ENCODE peak calls at places on chromosomes 13 and 19, in ten cellular contexts. U, N, Z, A, V, L, R, I, M and Y are unnamed samples.

GRCh38 chr13:106498158-106498557 is 37.3 kb downstream of the EFNB2 start:
- DNase-seq in U (no peak), N (no peak), Z (no peak), A (no peak), V (no peak), L (no peak), R (no peak), I (no peak), M (no peak), Y (no peak)

GRCh38 chr13:94192576-94192975 is 286.9 kb downstream of the DCT start:
- DNase-seq in U (peak), N (peak), Z (peak), A (no peak), V (peak), L (peak), R (no peak), I (no peak), M (no peak), Y (no peak)

GRCh38 chr13:65914707-65915106 is 1315.4 kb downstream of the PCDH9 start:
- DNase-seq in U (peak), N (no peak), Z (no peak), A (peak), V (no peak), L (no peak), R (no peak), I (no peak), M (peak), Y (peak)

GRCh38 chr19:56942749-56943148 is 102.2 kb upstream of the PEG3 start:
- DNase-seq in U (no peak), N (peak), Z (peak), A (no peak), V (peak), L (no peak), R (no peak), I (peak), M (peak), Y (no peak)

GRCh38 chr19:39310558-39311311 is 9.9 kb downstream of the LRFN1 start:
- DNase-seq in U (no peak), N (no peak), Z (no peak), A (no peak), V (no peak), L (no peak), R (no peak), I (no peak), M (no peak), Y (no peak)

GRCh38 chr19:42284641-42285341 is 15.7 kb downstream of the CIC start:
- DNase-seq in U (no peak), N (no peak), Z (no peak), A (no peak), V (peak), L (peak), R (no peak), I (peak), M (no peak), Y (no peak)

GRCh38 chr19:3149526-3150505 is 14.0 kb downstream of the GNA15 start:
- DNase-seq in U (no peak), N (no peak), Z (no peak), A (no peak), V (no peak), L (no peak), R (no peak), I (no peak), M (no peak), Y (no peak)

GRCh38 chr13:46866150-46866549 is 30.7 kb downstream of the HTR2A start:
- DNase-seq in U (peak), N (no peak), Z (peak), A (peak), V (no peak), L (peak), R (no peak), I (no peak), M (peak), Y (peak)

GRCh38 chr13:34246511-34246910 is 428.6 kb downstream of the RFC3 start:
- DNase-seq in U (peak), N (no peak), Z (no peak), A (no peak), V (no peak), L (no peak), R (no peak), I (no peak), M (peak), Y (no peak)

GRCh38 chr13:51797664-51798488 is 6.1 kb downstream of the DHRS12 start:
- DNase-seq in U (peak), N (peak), Z (peak), A (no peak), V (no peak), L (no peak), R (no peak), I (no peak), M (peak), Y (no peak)

GRCh38 chr13:110023729-110024645 is 237.6 kb upstream of the IRS2 start:
- DNase-seq in U (peak), N (no peak), Z (peak), A (no peak), V (peak), L (no peak), R (peak), I (no peak), M (no peak), Y (no peak)

GRCh38 chr13:98658131-98658530 is 81.2 kb upstream of the STK24 start:
- DNase-seq in U (peak), N (no peak), Z (peak), A (no peak), V (no peak), L (no peak), R (no peak), I (no peak), M (peak), Y (no peak)

GRCh38 chr13:95948646-95949045 is 104.6 kb downstream of the UGGT2 start:
- DNase-seq in U (peak), N (no peak), Z (no peak), A (no peak), V (no peak), L (no peak), R (no peak), I (no peak), M (peak), Y (no peak)

GRCh38 chr13:46211521-46212351 is at the start of gene LRRC63:
- DNase-seq in U (peak), N (peak), Z (peak), A (no peak), V (peak), L (peak), R (no peak), I (peak), M (peak), Y (no peak)

GRCh38 chr13:59494560-59494970 is 669.2 kb downstream of the DIAPH3 start:
- DNase-seq in U (peak), N (peak), Z (no peak), A (peak), V (no peak), L (no peak), R (no peak), I (no peak), M (peak), Y (no peak)

GRCh38 chr13:91817250-91817649 is 418.8 kb downstream of the GPC5 start:
- DNase-seq in U (peak), N (no peak), Z (no peak), A (no peak), V (no peak), L (no peak), R (no peak), I (no peak), M (no peak), Y (no peak)

GRCh38 chr13:48813518-48813917 is 159.8 kb downstream of the CYSLTR2 start:
- DNase-seq in U (no peak), N (no peak), Z (no peak), A (no peak), V (no peak), L (no peak), R (no peak), I (no peak), M (no peak), Y (no peak)

GRCh38 chr19:30029721-30030510 is 87.9 kb downstream of the URI1 start:
- DNase-seq in U (peak), N (no peak), Z (no peak), A (no peak), V (no peak), L (no peak), R (no peak), I (no peak), M (no peak), Y (peak)

GRCh38 chr13:24648983-24649684 is 31.1 kb upstream of the ATP12A start:
- DNase-seq in U (no peak), N (no peak), Z (no peak), A (no peak), V (no peak), L (no peak), R (no peak), I (peak), M (no peak), Y (no peak)

GRCh38 chr13:24254151-24254810 is 55.1 kb upstream of the C1QTNF9 start:
- DNase-seq in U (no peak), N (no peak), Z (no peak), A (peak), V (no peak), L (no peak), R (no peak), I (no peak), M (no peak), Y (no peak)

GRCh38 chr19:39428309-39429112 is 7.2 kb downstream of the RPS16 start:
- DNase-seq in U (peak), N (peak), Z (peak), A (peak), V (peak), L (peak), R (no peak), I (peak), M (peak), Y (peak)

GRCh38 chr19:54561840-54562239 is 11.8 kb upstream of the LILRA2 start:
- DNase-seq in U (no peak), N (peak), Z (no peak), A (no peak), V (no peak), L (no peak), R (no peak), I (no peak), M (no peak), Y (peak)

GRCh38 chr19:12843999-12844732 is 5.9 kb downstream of the MAST1 start:
- DNase-seq in U (no peak), N (no peak), Z (no peak), A (no peak), V (no peak), L (no peak), R (no peak), I (no peak), M (no peak), Y (no peak)

GRCh38 chr13:91097269-91097668 is 250.2 kb upstream of the MIR17HG start:
- DNase-seq in U (no peak), N (no peak), Z (no peak), A (no peak), V (no peak), L (no peak), R (no peak), I (no peak), M (no peak), Y (no peak)

GRCh38 chr19:53082929-53083328 is 20.3 kb downstream of the ZNF160 start:
- DNase-seq in U (no peak), N (no peak), Z (no peak), A (no peak), V (no peak), L (no peak), R (no peak), I (no peak), M (no peak), Y (no peak)

GRCh38 chr13:75736132-75736531 is 100.0 kb downstream of the LMO7 start:
- DNase-seq in U (no peak), N (no peak), Z (no peak), A (no peak), V (no peak), L (no peak), R (no peak), I (no peak), M (no peak), Y (no peak)

GRCh38 chr13:73623281-73623680 is 510.9 kb downstream of the KLF12 start:
- DNase-seq in U (no peak), N (no peak), Z (no peak), A (no peak), V (no peak), L (no peak), R (no peak), I (no peak), M (no peak), Y (no peak)

GRCh38 chr19:34222386-34222785 is 32.0 kb upstream of the GARRE1 start:
- DNase-seq in U (no peak), N (no peak), Z (no peak), A (no peak), V (no peak), L (no peak), R (no peak), I (no peak), M (no peak), Y (no peak)

GRCh38 chr19:44737238-44738160 is 11.0 kb upstream of the BCL3 start:
- DNase-seq in U (no peak), N (no peak), Z (peak), A (no peak), V (peak), L (no peak), R (no peak), I (no peak), M (peak), Y (peak)

GRCh38 chr13:97004886-97005285 is 10.6 kb upstream of the OXGR1 start:
- DNase-seq in U (peak), N (no peak), Z (no peak), A (no peak), V (no peak), L (no peak), R (no peak), I (no peak), M (peak), Y (no peak)

GRCh38 chr13:20609145-20609544 is 42.2 kb downstream of the IFT88 start:
- DNase-seq in U (peak), N (no peak), Z (no peak), A (peak), V (no peak), L (no peak), R (no peak), I (no peak), M (peak), Y (peak)

GRCh38 chr19:45668342-45668871 is 386 bp downstream of the GIPR start:
- DNase-seq in U (no peak), N (no peak), Z (peak), A (no peak), V (no peak), L (peak), R (no peak), I (peak), M (no peak), Y (no peak)

GRCh38 chr13:36282818-36283432 is 14.7 kb downstream of the CCDC169 start:
- DNase-seq in U (peak), N (no peak), Z (no peak), A (peak), V (no peak), L (no peak), R (no peak), I (no peak), M (peak), Y (no peak)

GRCh38 chr13:72198967-72199601 is 332.1 kb upstream of the DACH1 start:
- DNase-seq in U (no peak), N (no peak), Z (no peak), A (no peak), V (no peak), L (no peak), R (no peak), I (no peak), M (no peak), Y (no peak)

GRCh38 chr13:107124129-107124718 is 556.3 kb upstream of the ARGLU1 start:
- DNase-seq in U (peak), N (no peak), Z (no peak), A (no peak), V (no peak), L (no peak), R (no peak), I (no peak), M (peak), Y (no peak)

GRCh38 chr13:27790523-27790922 is 1.8 kb upstream of the GSX1 start:
- DNase-seq in U (no peak), N (no peak), Z (no peak), A (no peak), V (no peak), L (no peak), R (no peak), I (peak), M (no peak), Y (no peak)

GRCh38 chr13:27791146-27791900 is 960 bp upstream of the GSX1 start:
- DNase-seq in U (no peak), N (no peak), Z (no peak), A (no peak), V (no peak), L (no peak), R (no peak), I (no peak), M (no peak), Y (no peak)

GRCh38 chr13:27792393-27793218 is at the start of gene GSX1:
- DNase-seq in U (peak), N (peak), Z (peak), A (no peak), V (no peak), L (peak), R (no peak), I (peak), M (peak), Y (peak)

GRCh38 chr13:27793377-27794074 is 1.2 kb downstream of the GSX1 start:
- DNase-seq in U (no peak), N (no peak), Z (no peak), A (no peak), V (no peak), L (no peak), R (no peak), I (peak), M (no peak), Y (no peak)

DNA sequence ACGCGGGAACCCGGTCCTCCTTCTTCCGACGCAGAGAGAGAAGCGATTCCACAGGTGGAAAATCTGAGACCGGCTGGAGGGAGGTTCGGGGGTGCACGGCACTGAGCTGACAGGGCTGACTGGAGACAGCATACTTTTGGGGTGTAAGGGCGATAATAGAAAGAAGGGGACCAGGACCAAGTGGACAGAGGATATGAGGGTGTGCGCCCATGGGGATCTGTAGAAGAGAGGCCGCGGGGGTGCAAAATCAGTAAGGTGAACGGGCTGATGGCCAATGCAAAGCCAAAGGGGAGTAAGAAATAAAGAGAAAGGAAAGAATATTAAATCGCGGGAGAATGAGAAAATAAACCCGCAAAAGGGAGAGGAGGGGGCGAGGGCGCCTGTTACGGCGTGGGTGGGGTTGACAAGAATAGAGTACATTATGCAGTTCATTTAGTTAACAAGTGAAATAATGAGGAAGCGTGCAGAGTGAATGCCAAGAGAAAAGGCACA is 336 bp upstream of the GSX1 start:
- DNase-seq in U (no peak), N (no peak), Z (no peak), A (no peak), V (no peak), L (no peak), R (no peak), I (no peak), M (no peak), Y (no peak)
- H3K4me3 ChIP-seq in U (no peak), N (peak), Z (no peak), A (no peak), V (no peak), L (no peak), R (peak), I (no peak), M (no peak), Y (no peak)

GRCh38 chr13:44648392-44649117 is 72.4 kb upstream of the TSC22D1 start:
- DNase-seq in U (peak), N (no peak), Z (no peak), A (no peak), V (no peak), L (no peak), R (no peak), I (no peak), M (peak), Y (no peak)
- TF ChIP-seq CTCF in U (peak), N (no peak), Z (peak), A (peak), V (no peak), L (no peak), R (no peak), I (no peak), M (peak), Y (no peak)

GRCh38 chr19:1247747-1248453 is 483 bp upstream of the MIDN start:
- DNase-seq in U (peak), N (no peak), Z (peak), A (no peak), V (peak), L (peak), R (no peak), I (peak), M (peak), Y (no peak)

GRCh38 chr19:1245884-1246816 is 2.2 kb upstream of the MIDN start:
- DNase-seq in U (no peak), N (peak), Z (peak), A (no peak), V (peak), L (peak), R (no peak), I (peak), M (no peak), Y (no peak)

GRCh38 chr19:1245468-1245867 is 2.9 kb upstream of the MIDN start:
- DNase-seq in U (no peak), N (no peak), Z (no peak), A (no peak), V (no peak), L (no peak), R (no peak), I (peak), M (no peak), Y (no peak)

GRCh38 chr19:1243768-1244692 is 2.5 kb downstream of the ATP5F1D start:
- DNase-seq in U (peak), N (peak), Z (peak), A (no peak), V (peak), L (peak), R (no peak), I (peak), M (peak), Y (no peak)

DNA sequence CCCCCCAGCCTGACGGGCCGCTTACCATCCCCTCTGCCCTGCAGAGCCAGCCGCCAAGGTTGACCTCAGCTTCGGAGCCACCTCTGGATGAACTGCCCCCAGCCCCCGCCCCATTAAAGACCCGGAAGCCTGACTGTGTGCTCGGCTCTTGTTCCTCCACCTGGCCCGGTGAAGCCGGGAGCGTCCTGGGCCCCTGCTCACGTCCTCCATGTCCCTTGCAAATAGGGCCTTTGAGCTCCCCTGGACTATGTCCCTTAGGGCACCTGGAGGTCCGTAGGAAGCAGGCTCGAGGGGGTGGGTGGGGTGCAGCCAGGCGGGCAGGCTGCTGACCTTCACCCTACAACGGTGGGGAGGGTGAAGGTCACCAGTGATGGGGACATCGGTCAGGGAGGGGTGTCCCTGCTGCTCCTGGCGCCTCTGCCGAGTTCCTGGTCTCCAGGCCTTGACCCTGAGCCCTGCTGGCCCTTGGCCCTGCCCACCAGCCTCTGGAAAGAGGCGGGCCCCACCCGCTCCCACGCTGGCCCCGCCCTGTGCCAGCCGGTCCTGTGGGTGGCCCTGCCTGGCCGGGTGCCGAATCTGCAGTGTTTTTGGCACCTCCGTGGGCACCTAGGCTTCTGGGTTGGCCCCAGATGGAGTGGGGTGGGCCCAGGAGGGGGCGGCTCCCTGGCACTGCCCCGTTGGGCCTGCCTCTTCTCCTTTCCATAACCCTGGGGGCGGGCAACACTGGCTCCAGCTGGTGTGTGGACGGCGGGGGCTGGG is 3.3 kb downstream of the ATP5F1D start:
- DNase-seq in U (no peak), N (peak), Z (peak), A (no peak), V (peak), L (peak), R (no peak), I (peak), M (no peak), Y (no peak)
- H3K4me3 ChIP-seq in U (peak), N (no peak), Z (no peak), A (peak), V (no peak), L (no peak), R (peak), I (peak), M (peak), Y (peak)

DNA sequence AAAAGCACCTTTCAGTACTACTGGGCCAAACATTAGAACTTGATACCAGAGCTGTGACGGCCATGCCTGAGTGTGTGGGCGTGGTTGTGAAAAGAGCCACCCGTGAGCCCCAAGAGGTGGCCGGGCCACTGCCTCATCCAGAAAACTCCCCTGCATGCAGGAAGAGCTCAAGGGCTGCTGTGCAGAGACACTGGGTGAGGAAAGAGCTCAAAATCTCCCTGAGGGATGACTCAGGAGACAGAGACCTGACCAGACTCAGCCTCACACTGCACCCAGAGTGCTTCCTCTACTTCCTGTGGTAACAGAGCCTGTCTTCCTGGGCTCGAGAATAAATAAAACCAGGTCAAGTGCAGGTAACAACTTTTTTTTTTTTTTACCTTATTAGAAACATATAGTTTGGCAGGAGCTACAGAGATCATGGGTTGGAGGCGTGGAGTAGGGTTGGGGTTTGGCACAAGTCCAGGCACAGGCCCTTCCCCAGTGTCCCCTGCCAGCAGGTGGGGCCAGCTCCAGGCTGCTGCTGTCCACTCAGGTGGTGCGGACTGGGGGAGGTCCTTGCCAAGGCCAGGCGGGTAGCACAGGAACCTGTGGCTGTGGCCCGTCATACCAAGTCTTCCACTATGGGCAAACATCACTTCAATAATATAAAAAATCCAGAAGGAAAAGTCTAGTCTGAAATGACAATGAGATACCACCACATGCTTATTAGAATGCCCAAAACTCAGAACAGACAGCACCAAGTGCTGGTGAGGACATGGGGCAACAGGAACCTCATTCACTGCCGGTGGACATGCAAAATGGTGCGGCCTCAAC is 25.5 kb downstream of the ELL start:
- DNase-seq in U (peak), N (no peak), Z (peak), A (no peak), V (no peak), L (peak), R (no peak), I (no peak), M (peak), Y (no peak)
- TF ChIP-seq CTCF in U (no peak), N (no peak), Z (no peak), A (no peak), V (no peak), L (no peak), R (no peak), I (no peak), M (no peak), Y (no peak)